ENCODE peak calls at places on chromosomes 1 and 21, in five cellular contexts. C, Q, T, J and R are unnamed samples.

GRCh38 chr1:243490748-243491686 is 235.2 kb downstream of the SDCCAG8 start:
- DNase-seq in C (no peak), Q (no peak), T (no peak), J (no peak), R (no peak)

GRCh38 chr1:210707300-210707699 is 378.6 kb downstream of the HHAT start:
- DNase-seq in C (no peak), Q (no peak), T (no peak), J (no peak), R (no peak)

GRCh38 chr1:53544731-53545515 is 85.7 kb downstream of the DMRTB1 start:
- DNase-seq in C (peak; percentile 75), Q (no peak), T (no peak), J (no peak), R (no peak)

GRCh38 chr21:40902299-40902698 is 55.3 kb upstream of the DSCAM start:
- DNase-seq in C (no peak), Q (no peak), T (no peak), J (no peak), R (no peak)

GRCh38 chr1:115098979-115099692 is 9.8 kb upstream of the TSPAN2 start:
- DNase-seq in C (no peak), Q (peak; percentile 69), T (no peak), J (peak; percentile 50), R (peak; percentile 78)

GRCh38 chr1:1176931-1177330 is 3.3 kb downstream of the TTLL10 start:
- DNase-seq in C (no peak), Q (no peak), T (no peak), J (no peak), R (no peak)

GRCh38 chr1:203913045-203913444 is 51.6 kb downstream of the SNRPE start:
- DNase-seq in C (no peak), Q (no peak), T (no peak), J (no peak), R (no peak)

GRCh38 chr1:109687641-109688499 is at the start of gene GSTM1:
- DNase-seq in C (no peak), Q (no peak), T (no peak), J (no peak), R (no peak)

GRCh38 chr1:26853156-26853555 is 9.8 kb upstream of the SFN start:
- DNase-seq in C (peak; percentile 96), Q (peak; percentile 85), T (no peak), J (no peak), R (peak; percentile 82)

GRCh38 chr1:94599090-94599813 is 57.7 kb upstream of the F3 start:
- DNase-seq in C (peak; percentile 77), Q (no peak), T (no peak), J (no peak), R (no peak)

GRCh38 chr1:1577367-1578011 is 2.8 kb upstream of the SSU72 start:
- DNase-seq in C (no peak), Q (no peak), T (no peak), J (peak; percentile 82), R (no peak)

GRCh38 chr1:115227683-115228082 is 110.4 kb downstream of the NGF start:
- DNase-seq in C (no peak), Q (no peak), T (no peak), J (no peak), R (no peak)

GRCh38 chr1:27772071-27772470 is 948 bp upstream of the STX12 start:
- DNase-seq in C (no peak), Q (no peak), T (no peak), J (no peak), R (no peak)

GRCh38 chr1:228980232-228980969 is 245.1 kb downstream of the RHOU start:
- DNase-seq in C (no peak), Q (no peak), T (no peak), J (no peak), R (no peak)

GRCh38 chr1:93330196-93330595 is 15.5 kb upstream of the DR1 start:
- DNase-seq in C (no peak), Q (no peak), T (no peak), J (no peak), R (no peak)

GRCh38 chr1:240878631-240879030 is 266.7 kb upstream of the GREM2 start:
- DNase-seq in C (no peak), Q (no peak), T (no peak), J (no peak), R (no peak)

GRCh38 chr1:2811526-2811905 is 10.0 kb upstream of the TTC34 start:
- DNase-seq in C (no peak), Q (no peak), T (no peak), J (no peak), R (no peak)

GRCh38 chr1:38193040-38193439 is 146.4 kb upstream of the POU3F1 start:
- DNase-seq in C (no peak), Q (no peak), T (no peak), J (no peak), R (no peak)

GRCh38 chr1:43034778-43035177 is 76.1 kb upstream of the SLC2A1 start:
- DNase-seq in C (no peak), Q (no peak), T (no peak), J (no peak), R (no peak)

GRCh38 chr1:207034998-207035397 is 2.4 kb upstream of the C1orf116 start:
- DNase-seq in C (no peak), Q (no peak), T (no peak), J (no peak), R (no peak)

GRCh38 chr21:45726438-45726837 is 82.9 kb downstream of the PCBP3 start:
- DNase-seq in C (no peak), Q (no peak), T (no peak), J (no peak), R (no peak)

GRCh38 chr1:204418174-204419063 is 6.8 kb upstream of the PPP1R15B start:
- DNase-seq in C (no peak), Q (no peak), T (no peak), J (no peak), R (no peak)

GRCh38 chr21:39313042-39313456 is 383 bp downstream of the BRWD1 start:
- DNase-seq in C (peak; percentile 85), Q (peak; percentile 47), T (no peak), J (no peak), R (peak; percentile 63)

GRCh38 chr1:90763930-90764329 is 46.8 kb upstream of the BARHL2 start:
- DNase-seq in C (no peak), Q (no peak), T (no peak), J (no peak), R (no peak)

GRCh38 chr21:41823906-41824305 is 55.2 kb downstream of the PRDM15 start:
- DNase-seq in C (no peak), Q (no peak), T (no peak), J (no peak), R (no peak)

GRCh38 chr1:41662061-41662655 is 177.7 kb upstream of the EDN2 start:
- DNase-seq in C (peak; percentile 93), Q (peak; percentile 83), T (no peak), J (no peak), R (peak; percentile 88)

GRCh38 chr21:18522181-18522771 is 118.7 kb upstream of the TMPRSS15 start:
- DNase-seq in C (no peak), Q (no peak), T (no peak), J (no peak), R (no peak)

GRCh38 chr1:5286244-5286643 is 631.8 kb downstream of the AJAP1 start:
- DNase-seq in C (no peak), Q (peak; percentile 55), T (no peak), J (no peak), R (peak; percentile 58)

GRCh38 chr1:178282949-178283367 is 189.1 kb downstream of the RASAL2 start:
- DNase-seq in C (no peak), Q (no peak), T (no peak), J (no peak), R (no peak)

GRCh38 chr1:17569200-17570139 is 30.0 kb downstream of the ARHGEF10L start:
- DNase-seq in C (peak; percentile 93), Q (no peak), T (no peak), J (no peak), R (no peak)

GRCh38 chr1:231590453-231591198 is 36.0 kb upstream of the DISC1 start:
- DNase-seq in C (no peak), Q (peak; percentile 52), T (no peak), J (peak; percentile 13), R (peak; percentile 63)